ENCODE peak calls at places on chromosome 11, in four cellular contexts. R is endothelial cell of umbilical vein, I is colonic mucosa, K is H9. W is an unnamed sample.

GRCh38 chr11:2789791-2790580 is 90.2 kb upstream of the KCNQ1OT1 start:
- DNase-seq in R (no peak), I (peak), K (no peak), W (peak)

GRCh38 chr11:47215366-47215925 is 672 bp downstream of the DDB2 start:
- DNase-seq in R (no peak), I (peak), K (no peak), W (no peak)

GRCh38 chr11:75433443-75433842 is 440 bp upstream of the KLHL35 start:
- DNase-seq in R (no peak), I (no peak), K (no peak), W (no peak)

GRCh38 chr11:101912823-101913284 is 2.0 kb upstream of the CEP126 start:
- DNase-seq in R (peak), I (no peak), K (no peak), W (no peak)

GRCh38 chr11:134742956-134743808 is 331.1 kb upstream of the B3GAT1 start:
- DNase-seq in R (peak), I (no peak), K (no peak), W (no peak)

GRCh38 chr11:102912482-102912830 is 37.7 kb upstream of the MMP12 start:
- DNase-seq in R (no peak), I (no peak), K (no peak), W (no peak)

GRCh38 chr11:14364322-14364721 is 5.3 kb upstream of the RRAS2 start:
- DNase-seq in R (no peak), I (no peak), K (no peak), W (no peak)

GRCh38 chr11:10379433-10379832 is 74.6 kb downstream of the ADM start:
- DNase-seq in R (no peak), I (no peak), K (no peak), W (no peak)

GRCh38 chr11:50088231-50088630 is 55.6 kb downstream of the OR4C45 start:
- DNase-seq in R (no peak), I (no peak), K (no peak), W (no peak)

GRCh38 chr11:91433284-91434010 is 791.2 kb upstream of the FAT3 start:
- DNase-seq in R (no peak), I (no peak), K (no peak), W (no peak)

GRCh38 chr11:3021125-3021524 is 29.0 kb upstream of the NAP1L4 start:
- DNase-seq in R (peak), I (peak), K (peak), W (peak)

GRCh38 chr11:117842131-117842941 is 17.8 kb upstream of the FXYD2 start:
- DNase-seq in R (no peak), I (peak), K (peak), W (peak)

GRCh38 chr11:83827940-83828554 is 541.9 kb upstream of the CCDC90B start:
- DNase-seq in R (peak), I (no peak), K (no peak), W (no peak)

GRCh38 chr11:71563401-71563800 is 2.0 kb upstream of the KRTAP5-10 start:
- DNase-seq in R (peak), I (peak), K (peak), W (peak)

GRCh38 chr11:76551400-76551799 is 106.6 kb downstream of the EMSY start:
- DNase-seq in R (peak), I (no peak), K (no peak), W (no peak)

GRCh38 chr11:24819863-24820434 is 323.1 kb downstream of the LUZP2 start:
- DNase-seq in R (no peak), I (no peak), K (no peak), W (no peak)

GRCh38 chr11:109547356-109548027 is 125.5 kb downstream of the C11orf87 start:
- DNase-seq in R (no peak), I (no peak), K (no peak), W (peak)

GRCh38 chr11:10931761-10932700 is 74.2 kb upstream of the ZBED5 start:
- DNase-seq in R (no peak), I (peak), K (no peak), W (no peak)

GRCh38 chr11:75582935-75583709 is 21.1 kb downstream of the SERPINH1 start:
- DNase-seq in R (peak), I (peak), K (peak), W (peak)

GRCh38 chr11:66847461-66848232 is 4.4 kb downstream of the RCE1 start:
- DNase-seq in R (no peak), I (no peak), K (no peak), W (peak)

GRCh38 chr11:10459029-10459970 is 4.2 kb downstream of the AMPD3 start:
- DNase-seq in R (no peak), I (no peak), K (peak), W (peak)

GRCh38 chr11:46513934-46514342 is 79.9 kb downstream of the AMBRA1 start:
- DNase-seq in R (peak), I (no peak), K (no peak), W (no peak)

GRCh38 chr11:128890216-128890542 is 977 bp upstream of the KCNJ5 start:
- DNase-seq in R (no peak), I (no peak), K (no peak), W (no peak)

GRCh38 chr11:128891912-128892398 is 799 bp downstream of the KCNJ5 start:
- DNase-seq in R (no peak), I (no peak), K (no peak), W (peak)

GRCh38 chr11:128889657-128890213 is 1.4 kb upstream of the KCNJ5 start:
- DNase-seq in R (no peak), I (no peak), K (no peak), W (peak)

GRCh38 chr11:128891410-128891861 is 280 bp downstream of the KCNJ5 start:
- DNase-seq in R (no peak), I (no peak), K (no peak), W (peak)

GRCh38 chr11:128890543-128891409 is at the start of gene KCNJ5:
- DNase-seq in R (no peak), I (peak), K (peak), W (peak)
- H3K9ac ChIP-seq in R (no peak), I (no peak), K (no peak), W (no peak)

GRCh38 chr11:120378474-120378873 is 42.3 kb downstream of the ARHGEF12 start:
- DNase-seq in R (no peak), I (no peak), K (no peak), W (no peak)
- H3K9ac ChIP-seq in R (no peak), I (no peak), K (no peak), W (no peak)

GRCh38 chr11:19714093-19714386 is 1.4 kb downstream of the NAV2 start:
- DNase-seq in R (peak), I (no peak), K (no peak), W (no peak)
- H3K9ac ChIP-seq in R (peak), I (no peak), K (no peak), W (no peak)

DNA sequence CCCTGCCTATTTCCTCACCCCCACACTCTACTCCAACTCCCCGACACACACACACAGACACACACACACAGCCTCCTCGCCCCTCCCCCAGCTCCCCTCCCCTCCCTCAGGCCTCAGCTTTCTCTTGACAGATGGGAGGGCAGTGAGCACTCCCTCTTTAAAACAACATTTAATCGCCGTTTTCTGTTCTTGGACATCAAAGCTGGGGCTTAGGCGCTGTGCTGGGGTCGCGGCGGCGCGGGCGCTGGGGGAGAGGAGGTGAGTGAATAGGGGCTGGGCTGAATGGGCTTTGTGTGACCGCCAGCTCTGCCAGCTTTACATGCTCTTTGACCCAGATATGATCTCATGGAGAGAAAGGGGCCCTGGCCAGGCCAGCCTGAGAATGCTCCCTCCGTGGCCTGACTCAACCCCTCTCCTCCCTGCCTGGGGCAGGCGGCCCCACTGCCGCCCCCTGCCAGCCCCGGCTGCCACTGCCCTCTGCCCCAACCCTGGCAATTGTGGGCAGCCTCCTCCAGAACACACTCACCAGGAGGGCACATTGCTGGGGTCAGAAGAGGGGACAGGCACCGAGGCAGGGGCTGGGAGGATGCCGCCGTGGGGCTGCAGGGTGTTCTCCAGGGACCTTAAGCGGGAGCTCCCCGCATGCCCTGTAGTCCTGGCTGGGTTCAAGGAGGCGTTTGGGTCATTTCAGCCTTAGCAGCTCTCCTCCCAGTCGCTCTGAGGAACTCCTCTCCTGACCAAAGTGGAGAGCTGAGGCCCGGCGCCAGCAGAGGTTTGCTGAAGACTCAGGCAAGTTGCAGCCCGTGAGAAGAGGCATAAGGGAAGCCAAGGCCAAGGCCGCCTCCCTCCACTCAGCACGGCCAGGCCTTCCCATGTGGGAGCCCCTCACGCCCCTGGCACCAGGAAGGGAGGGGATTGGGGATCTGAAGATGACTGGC is 38.3 kb upstream of the NNMT start:
- DNase-seq in R (peak), I (no peak), K (peak), W (peak)
- H3K9ac ChIP-seq in R (no peak), I (no peak), K (no peak), W (no peak)

GRCh38 chr11:64856382-64857227 is 12.2 kb upstream of the CDC42BPG start:
- DNase-seq in R (peak), I (peak), K (no peak), W (no peak)
- H3K9ac ChIP-seq in R (peak), I (peak), K (no peak), W (no peak)

DNA sequence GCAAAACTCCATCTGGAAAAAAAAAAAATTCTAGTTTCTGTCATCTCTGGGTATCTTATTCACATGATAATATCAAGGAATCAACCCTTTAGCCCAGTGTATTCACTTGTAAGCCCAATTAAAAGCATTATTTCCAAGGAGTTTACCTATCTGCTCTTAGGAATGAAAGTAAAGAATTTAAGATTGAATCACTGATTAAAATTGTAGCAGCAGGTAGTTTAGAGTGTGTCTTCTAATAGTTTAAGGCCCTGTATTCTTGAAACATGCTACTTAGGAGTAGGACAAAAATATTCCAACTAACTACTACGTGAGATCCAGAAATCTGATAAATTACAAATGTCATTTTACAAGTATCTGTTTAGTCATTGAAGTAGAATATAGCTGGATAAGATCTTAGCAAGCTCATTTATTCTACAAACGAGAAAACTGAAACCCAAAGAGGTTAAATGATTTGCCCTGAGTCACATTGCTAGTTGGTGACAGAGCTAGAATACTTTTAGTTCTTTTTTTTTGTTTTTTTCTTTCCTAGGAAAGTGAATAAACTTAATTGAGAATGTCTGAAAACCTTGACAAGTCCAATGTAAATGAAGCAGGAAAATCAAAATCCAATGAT is 4.0 kb downstream of the TCP11L1 start:
- DNase-seq in R (no peak), I (no peak), K (no peak), W (no peak)
- H3K9ac ChIP-seq in R (no peak), I (no peak), K (no peak), W (no peak)

GRCh38 chr11:123548774-123549173 is 105.7 kb downstream of the SCN3B start:
- DNase-seq in R (no peak), I (no peak), K (no peak), W (no peak)

GRCh38 chr11:123545726-123546125 is 108.7 kb downstream of the SCN3B start:
- DNase-seq in R (no peak), I (no peak), K (no peak), W (no peak)

GRCh38 chr11:123544631-123545375 is 109.6 kb downstream of the SCN3B start:
- DNase-seq in R (no peak), I (no peak), K (no peak), W (no peak)

GRCh38 chr11:123547180-123547579 is 107.2 kb downstream of the SCN3B start:
- DNase-seq in R (no peak), I (no peak), K (no peak), W (no peak)

DNA sequence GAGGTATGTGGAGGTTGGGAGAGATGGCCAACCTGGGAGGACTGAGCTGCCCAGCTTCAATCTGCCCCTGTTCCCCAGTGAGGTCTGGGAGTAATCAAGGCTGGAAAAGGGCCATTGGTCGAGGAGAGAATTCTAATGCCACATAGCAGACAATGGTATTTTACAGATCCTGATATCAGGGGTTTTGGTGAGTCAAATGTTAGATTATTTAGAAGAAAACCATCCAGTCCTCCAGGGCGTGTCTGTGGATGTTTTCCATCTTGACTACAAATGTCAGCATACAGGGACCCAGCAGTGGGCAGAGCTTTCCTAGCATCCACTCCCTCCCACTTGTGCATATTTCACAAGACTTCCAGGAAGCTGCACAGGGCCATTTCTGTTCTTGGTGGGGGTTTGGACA is 107.9 kb downstream of the SCN3B start:
- DNase-seq in R (no peak), I (no peak), K (no peak), W (no peak)
- H3K9ac ChIP-seq in R (no peak), I (no peak), K (no peak), W (no peak)

DNA sequence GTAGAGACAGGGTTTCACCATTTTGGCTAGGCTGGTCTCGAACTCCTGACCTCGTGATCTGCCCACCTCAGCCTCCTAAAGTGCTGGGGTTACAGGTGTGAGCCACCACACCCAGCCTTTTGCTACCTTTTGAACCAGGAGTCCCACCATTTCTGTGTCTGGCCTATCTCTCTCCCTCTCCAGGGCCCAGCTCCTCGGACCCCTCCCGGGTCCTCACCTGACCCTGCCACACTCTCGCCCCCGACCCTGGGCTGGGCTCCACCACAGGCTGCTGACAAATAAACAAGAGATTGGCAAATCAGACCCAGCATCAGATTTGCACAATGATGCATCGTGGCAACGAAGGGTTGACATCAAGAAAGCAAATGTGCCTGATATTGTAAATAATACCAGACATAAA is 8.8 kb downstream of the KRTAP5-5 start:
- DNase-seq in R (no peak), I (no peak), K (no peak), W (no peak)
- H3K9ac ChIP-seq in R (no peak), I (no peak), K (no peak), W (no peak)

W was measured in endodermal cell.